ENCODE peak calls at places on chromosomes 4 and X, in eight cellular contexts. One of them, this sample, is unnamed.

GRCh38 chr4:6960154-6960553 is 50.5 kb downstream of the TBC1D14 start:
- DNase-seq in GM06990: no peak
- DNase-seq in heart right ventricle: no peak
- DNase-seq in adrenal gland: no peak
- DNase-seq in right atrium auricular region: peak
- DNase-seq in AG04450: no peak
- DNase-seq in mucosa of descending colon: no peak
- DNase-seq in fibroblast of mammary gland: no peak
- DNase-seq in this sample: no peak

GRCh38 chrX:132086717-132087116 is 41.1 kb downstream of the FRMD7 start:
- DNase-seq in AG04450: no peak
- DNase-seq in adrenal gland: no peak
- DNase-seq in mucosa of descending colon: no peak
- DNase-seq in right atrium auricular region: no peak
- DNase-seq in GM06990: no peak
- DNase-seq in fibroblast of mammary gland: peak
- DNase-seq in heart right ventricle: no peak
- DNase-seq in this sample: no peak

GRCh38 chr4:85222561-85222960 is 252.4 kb upstream of the ARHGAP24 start:
- DNase-seq in right atrium auricular region: no peak
- DNase-seq in heart right ventricle: no peak
- DNase-seq in mucosa of descending colon: no peak
- DNase-seq in fibroblast of mammary gland: no peak
- DNase-seq in adrenal gland: no peak
- DNase-seq in AG04450: no peak
- DNase-seq in GM06990: no peak
- DNase-seq in this sample: no peak

GRCh38 chr4:168843635-168844034 is 166.4 kb downstream of the CBR4 start:
- DNase-seq in right atrium auricular region: no peak
- DNase-seq in AG04450: no peak
- DNase-seq in mucosa of descending colon: no peak
- DNase-seq in fibroblast of mammary gland: no peak
- DNase-seq in heart right ventricle: no peak
- DNase-seq in GM06990: no peak
- DNase-seq in adrenal gland: no peak
- DNase-seq in this sample: no peak

GRCh38 chrX:30275498-30275897 is 28.6 kb downstream of the MAGEB1 start:
- DNase-seq in right atrium auricular region: no peak
- DNase-seq in GM06990: no peak
- DNase-seq in adrenal gland: no peak
- DNase-seq in mucosa of descending colon: no peak
- DNase-seq in fibroblast of mammary gland: peak
- DNase-seq in AG04450: no peak
- DNase-seq in heart right ventricle: no peak
- DNase-seq in this sample: no peak

GRCh38 chrX:110394653-110395052 is 36.0 kb downstream of the RTL9 start:
- DNase-seq in GM06990: no peak
- DNase-seq in fibroblast of mammary gland: peak
- DNase-seq in heart right ventricle: no peak
- DNase-seq in mucosa of descending colon: no peak
- DNase-seq in AG04450: no peak
- DNase-seq in adrenal gland: no peak
- DNase-seq in right atrium auricular region: no peak
- DNase-seq in this sample: no peak

GRCh38 chrX:7147431-7147977 is at the start of gene STS:
- DNase-seq in mucosa of descending colon: peak
- DNase-seq in GM06990: no peak
- DNase-seq in heart right ventricle: peak
- DNase-seq in AG04450: no peak
- DNase-seq in right atrium auricular region: peak
- DNase-seq in adrenal gland: peak
- DNase-seq in fibroblast of mammary gland: peak
- DNase-seq in this sample: no peak

GRCh38 chr4:68498413-68499007 is 51.2 kb downstream of the TMPRSS11E start:
- DNase-seq in AG04450: peak
- DNase-seq in fibroblast of mammary gland: peak
- DNase-seq in adrenal gland: peak
- DNase-seq in heart right ventricle: peak
- DNase-seq in mucosa of descending colon: peak
- DNase-seq in GM06990: no peak
- DNase-seq in right atrium auricular region: no peak
- DNase-seq in this sample: no peak

GRCh38 chr4:78766026-78766425 is 10.1 kb upstream of the BMP2K start:
- DNase-seq in mucosa of descending colon: no peak
- DNase-seq in heart right ventricle: no peak
- DNase-seq in right atrium auricular region: no peak
- DNase-seq in GM06990: no peak
- DNase-seq in fibroblast of mammary gland: peak
- DNase-seq in AG04450: peak
- DNase-seq in adrenal gland: no peak
- DNase-seq in this sample: no peak

GRCh38 chr4:147313114-147313513 is 167.8 kb upstream of the EDNRA start:
- DNase-seq in AG04450: no peak
- DNase-seq in GM06990: no peak
- DNase-seq in mucosa of descending colon: no peak
- DNase-seq in heart right ventricle: no peak
- DNase-seq in right atrium auricular region: no peak
- DNase-seq in fibroblast of mammary gland: no peak
- DNase-seq in adrenal gland: no peak
- DNase-seq in this sample: no peak

GRCh38 chr4:76233967-76234678 is 17.4 kb upstream of the FAM47E start:
- DNase-seq in fibroblast of mammary gland: no peak
- DNase-seq in right atrium auricular region: no peak
- DNase-seq in heart right ventricle: no peak
- DNase-seq in GM06990: no peak
- DNase-seq in adrenal gland: no peak
- DNase-seq in AG04450: no peak
- DNase-seq in mucosa of descending colon: peak
- DNase-seq in this sample: no peak

GRCh38 chrX:28880136-28880535 is 292.9 kb downstream of the IL1RAPL1 start:
- DNase-seq in heart right ventricle: no peak
- DNase-seq in right atrium auricular region: no peak
- DNase-seq in GM06990: no peak
- DNase-seq in AG04450: no peak
- DNase-seq in adrenal gland: no peak
- DNase-seq in mucosa of descending colon: no peak
- DNase-seq in fibroblast of mammary gland: peak
- DNase-seq in this sample: no peak

GRCh38 chr4:3701271-3702083 is 64.7 kb upstream of the ADRA2C start:
- DNase-seq in heart right ventricle: no peak
- DNase-seq in adrenal gland: no peak
- DNase-seq in fibroblast of mammary gland: no peak
- DNase-seq in GM06990: no peak
- DNase-seq in AG04450: no peak
- DNase-seq in mucosa of descending colon: peak
- DNase-seq in right atrium auricular region: no peak
- DNase-seq in this sample: peak
- TF ChIP-seq CTCF in heart right ventricle: no peak
- TF ChIP-seq CTCF in adrenal gland: no peak
- TF ChIP-seq CTCF in fibroblast of mammary gland: no peak
- TF ChIP-seq CTCF in GM06990: no peak
- TF ChIP-seq CTCF in AG04450: no peak
- TF ChIP-seq CTCF in mucosa of descending colon: no peak
- TF ChIP-seq CTCF in right atrium auricular region: no peak
- TF ChIP-seq CTCF in this sample: no peak

DNA sequence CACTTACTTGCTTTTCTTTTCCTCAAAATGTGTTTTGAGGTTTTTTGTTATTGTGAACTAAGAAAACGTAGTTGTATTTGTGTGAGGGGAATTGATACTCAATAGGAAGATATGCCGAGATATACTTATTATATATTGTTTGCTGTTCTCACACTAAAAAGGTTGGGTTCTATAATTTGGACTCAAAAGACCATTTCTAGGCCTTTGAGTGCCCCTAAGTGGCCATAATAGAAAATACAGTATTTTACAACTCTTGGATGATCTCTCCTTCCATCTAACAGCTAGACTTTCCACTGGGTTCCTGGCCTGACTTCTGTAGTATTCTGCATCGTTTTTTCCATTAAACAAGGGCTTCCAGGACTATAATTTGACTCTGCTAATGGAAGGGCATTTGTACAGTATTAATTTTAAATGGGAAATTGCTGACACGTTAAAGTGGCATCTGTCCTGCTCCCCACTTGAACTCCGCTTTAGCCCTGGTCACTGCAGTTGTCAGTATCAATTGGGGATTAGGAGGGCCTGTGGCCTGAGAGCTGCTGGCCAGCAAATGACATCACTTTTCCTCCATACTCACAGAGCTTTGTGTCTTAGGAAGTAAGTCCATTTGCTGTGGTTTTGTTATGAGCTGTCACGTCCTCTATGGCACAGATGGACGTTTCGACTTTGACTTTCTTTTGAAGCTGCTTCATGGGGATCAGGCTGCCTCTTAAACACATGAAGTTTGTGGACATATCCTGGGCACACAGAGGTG is 176.9 kb downstream of the SLIT2 start:
- DNase-seq in fibroblast of mammary gland: peak
- DNase-seq in heart right ventricle: no peak
- DNase-seq in AG04450: no peak
- DNase-seq in adrenal gland: no peak
- DNase-seq in right atrium auricular region: no peak
- DNase-seq in GM06990: no peak
- DNase-seq in mucosa of descending colon: no peak
- DNase-seq in this sample: no peak
- TF ChIP-seq CTCF in fibroblast of mammary gland: peak
- TF ChIP-seq CTCF in heart right ventricle: no peak
- TF ChIP-seq CTCF in AG04450: peak
- TF ChIP-seq CTCF in adrenal gland: no peak
- TF ChIP-seq CTCF in right atrium auricular region: peak
- TF ChIP-seq CTCF in GM06990: peak
- TF ChIP-seq CTCF in mucosa of descending colon: no peak
- TF ChIP-seq CTCF in this sample: peak

GRCh38 chr4:17468638-17469221 is 43.2 kb downstream of the QDPR start:
- DNase-seq in GM06990: no peak
- DNase-seq in heart right ventricle: peak
- DNase-seq in mucosa of descending colon: no peak
- DNase-seq in right atrium auricular region: no peak
- DNase-seq in adrenal gland: no peak
- DNase-seq in fibroblast of mammary gland: peak
- DNase-seq in AG04450: no peak
- DNase-seq in this sample: no peak
- TF ChIP-seq CTCF in GM06990: peak
- TF ChIP-seq CTCF in heart right ventricle: peak
- TF ChIP-seq CTCF in mucosa of descending colon: no peak
- TF ChIP-seq CTCF in right atrium auricular region: peak
- TF ChIP-seq CTCF in adrenal gland: peak
- TF ChIP-seq CTCF in fibroblast of mammary gland: peak
- TF ChIP-seq CTCF in AG04450: peak
- TF ChIP-seq CTCF in this sample: peak

DNA sequence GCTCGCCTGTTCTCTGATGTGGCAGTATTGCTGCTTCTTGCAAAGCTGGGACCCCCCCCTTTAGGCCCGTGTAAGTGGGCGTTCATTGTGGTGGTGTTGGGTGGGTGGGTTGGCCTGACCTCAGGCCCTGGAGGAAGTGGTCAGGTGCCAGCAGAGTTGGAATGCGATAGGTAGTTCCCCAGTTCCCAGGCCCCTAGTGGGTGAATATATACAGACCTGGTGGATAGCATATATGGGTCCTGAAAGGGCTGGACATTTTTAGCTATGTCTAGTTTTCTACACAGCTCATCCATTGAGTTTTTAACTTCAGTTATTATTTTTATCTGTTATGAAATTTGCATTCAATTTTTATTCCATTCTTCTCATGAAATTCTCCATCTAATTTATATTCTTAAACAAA is 35.8 kb upstream of the UCP1 start:
- DNase-seq in mucosa of descending colon: no peak
- DNase-seq in GM06990: no peak
- DNase-seq in AG04450: no peak
- DNase-seq in fibroblast of mammary gland: no peak
- DNase-seq in adrenal gland: no peak
- DNase-seq in right atrium auricular region: no peak
- DNase-seq in heart right ventricle: no peak
- DNase-seq in this sample: no peak
- TF ChIP-seq CTCF in mucosa of descending colon: no peak
- TF ChIP-seq CTCF in GM06990: no peak
- TF ChIP-seq CTCF in AG04450: peak
- TF ChIP-seq CTCF in fibroblast of mammary gland: no peak
- TF ChIP-seq CTCF in adrenal gland: no peak
- TF ChIP-seq CTCF in right atrium auricular region: no peak
- TF ChIP-seq CTCF in heart right ventricle: no peak
- TF ChIP-seq CTCF in this sample: no peak

GRCh38 chrX:63408050-63408449 is 56.9 kb upstream of the SPIN4 start:
- DNase-seq in mucosa of descending colon: no peak
- DNase-seq in fibroblast of mammary gland: no peak
- DNase-seq in right atrium auricular region: no peak
- DNase-seq in adrenal gland: no peak
- DNase-seq in GM06990: no peak
- DNase-seq in AG04450: no peak
- DNase-seq in heart right ventricle: no peak
- DNase-seq in this sample: no peak
- TF ChIP-seq CTCF in mucosa of descending colon: no peak
- TF ChIP-seq CTCF in fibroblast of mammary gland: no peak
- TF ChIP-seq CTCF in right atrium auricular region: no peak
- TF ChIP-seq CTCF in adrenal gland: no peak
- TF ChIP-seq CTCF in GM06990: no peak
- TF ChIP-seq CTCF in AG04450: no peak
- TF ChIP-seq CTCF in heart right ventricle: no peak
- TF ChIP-seq CTCF in this sample: no peak